ENCODE peak calls at places on chromosomes 12 and 14, in eight cellular contexts. One of them, this sample, is unnamed. For H3K36me3, the result is how much of the 10 kb centered on the place peaks cover.

GRCh38 chr12:58809064-58809607 is 111.2 kb downstream of the LRIG3 start:
- DNase-seq in kidney epithelial cell: no peak
- DNase-seq in upper lobe of left lung: no peak
- DNase-seq in WERI-Rb-1: no peak
- DNase-seq in uterus: no peak
- DNase-seq in bronchial epithelial cell: no peak
- DNase-seq in upper lobe of right lung: no peak
- DNase-seq in CD8-positive, alpha-beta T cell: no peak
- DNase-seq in this sample: no peak

GRCh38 chr14:99267871-99268775 is 3.9 kb downstream of the BCL11B start:
- DNase-seq in kidney epithelial cell: no peak
- DNase-seq in upper lobe of left lung: no peak
- DNase-seq in WERI-Rb-1: no peak
- DNase-seq in uterus: no peak
- DNase-seq in bronchial epithelial cell: no peak
- DNase-seq in upper lobe of right lung: no peak
- DNase-seq in CD8-positive, alpha-beta T cell: peak
- DNase-seq in this sample: no peak

GRCh38 chr12:50066402-50066801 is 9.0 kb downstream of the ASIC1 start:
- DNase-seq in kidney epithelial cell: peak
- DNase-seq in upper lobe of left lung: no peak
- DNase-seq in WERI-Rb-1: no peak
- DNase-seq in uterus: no peak
- DNase-seq in bronchial epithelial cell: peak
- DNase-seq in upper lobe of right lung: no peak
- DNase-seq in CD8-positive, alpha-beta T cell: no peak
- DNase-seq in this sample: no peak

GRCh38 chr12:89709994-89710872 is 1.6 kb upstream of the ATP2B1 start:
- DNase-seq in kidney epithelial cell: no peak
- DNase-seq in upper lobe of left lung: peak
- DNase-seq in WERI-Rb-1: peak
- DNase-seq in uterus: peak
- DNase-seq in bronchial epithelial cell: peak
- DNase-seq in upper lobe of right lung: peak
- DNase-seq in CD8-positive, alpha-beta T cell: no peak
- DNase-seq in this sample: no peak

GRCh38 chr14:27573018-27573417 is 975.2 kb upstream of the NOVA1 start:
- DNase-seq in kidney epithelial cell: no peak
- DNase-seq in upper lobe of left lung: no peak
- DNase-seq in WERI-Rb-1: no peak
- DNase-seq in uterus: no peak
- DNase-seq in bronchial epithelial cell: no peak
- DNase-seq in upper lobe of right lung: no peak
- DNase-seq in CD8-positive, alpha-beta T cell: no peak
- DNase-seq in this sample: no peak

GRCh38 chr14:89723930-89724915 is 230.3 kb downstream of the EFCAB11 start:
- DNase-seq in kidney epithelial cell: no peak
- DNase-seq in upper lobe of left lung: no peak
- DNase-seq in WERI-Rb-1: no peak
- DNase-seq in uterus: no peak
- DNase-seq in bronchial epithelial cell: no peak
- DNase-seq in upper lobe of right lung: no peak
- DNase-seq in CD8-positive, alpha-beta T cell: no peak
- DNase-seq in this sample: no peak

GRCh38 chr12:131003676-131004075 is 50.0 kb downstream of the ADGRD1 start:
- DNase-seq in kidney epithelial cell: no peak
- DNase-seq in upper lobe of left lung: no peak
- DNase-seq in WERI-Rb-1: no peak
- DNase-seq in uterus: no peak
- DNase-seq in bronchial epithelial cell: no peak
- DNase-seq in upper lobe of right lung: no peak
- DNase-seq in CD8-positive, alpha-beta T cell: no peak
- DNase-seq in this sample: no peak

GRCh38 chr14:75504411-75504810 is 17.9 kb upstream of the BATF start:
- DNase-seq in kidney epithelial cell: no peak
- DNase-seq in upper lobe of left lung: no peak
- DNase-seq in WERI-Rb-1: no peak
- DNase-seq in uterus: no peak
- DNase-seq in bronchial epithelial cell: no peak
- DNase-seq in upper lobe of right lung: no peak
- DNase-seq in CD8-positive, alpha-beta T cell: no peak
- DNase-seq in this sample: no peak

GRCh38 chr12:10136637-10137205 is 6.7 kb upstream of the CLEC7A start:
- DNase-seq in kidney epithelial cell: no peak
- DNase-seq in upper lobe of left lung: no peak
- DNase-seq in WERI-Rb-1: no peak
- DNase-seq in uterus: no peak
- DNase-seq in bronchial epithelial cell: no peak
- DNase-seq in upper lobe of right lung: no peak
- DNase-seq in CD8-positive, alpha-beta T cell: no peak
- DNase-seq in this sample: no peak

GRCh38 chr14:100468557-100468956 is 118.7 kb downstream of the BEGAIN start:
- DNase-seq in kidney epithelial cell: no peak
- DNase-seq in upper lobe of left lung: no peak
- DNase-seq in WERI-Rb-1: no peak
- DNase-seq in uterus: no peak
- DNase-seq in bronchial epithelial cell: no peak
- DNase-seq in upper lobe of right lung: no peak
- DNase-seq in CD8-positive, alpha-beta T cell: no peak
- DNase-seq in this sample: no peak

GRCh38 chr12:116456307-116456641 is 102.9 kb upstream of the MAP1LC3B2 start:
- DNase-seq in kidney epithelial cell: no peak
- DNase-seq in upper lobe of left lung: no peak
- DNase-seq in WERI-Rb-1: no peak
- DNase-seq in uterus: no peak
- DNase-seq in bronchial epithelial cell: no peak
- DNase-seq in upper lobe of right lung: no peak
- DNase-seq in CD8-positive, alpha-beta T cell: no peak
- DNase-seq in this sample: no peak
- H3K4me3 ChIP-seq in kidney epithelial cell: no peak
- H3K4me3 ChIP-seq in upper lobe of left lung: peak
- H3K4me3 ChIP-seq in WERI-Rb-1: no peak
- H3K4me3 ChIP-seq in uterus: no peak
- H3K4me3 ChIP-seq in bronchial epithelial cell: no peak
- H3K4me3 ChIP-seq in upper lobe of right lung: no peak
- H3K4me3 ChIP-seq in CD8-positive, alpha-beta T cell: no peak
- H3K4me3 ChIP-seq in this sample: no peak

GRCh38 chr14:22533057-22533704 is 55.8 kb downstream of the DAD1 start:
- DNase-seq in kidney epithelial cell: no peak
- DNase-seq in upper lobe of left lung: no peak
- DNase-seq in WERI-Rb-1: no peak
- DNase-seq in uterus: no peak
- DNase-seq in bronchial epithelial cell: no peak
- DNase-seq in upper lobe of right lung: no peak
- DNase-seq in CD8-positive, alpha-beta T cell: no peak
- DNase-seq in this sample: no peak

GRCh38 chr14:22533739-22534359 is 55.2 kb downstream of the DAD1 start:
- DNase-seq in kidney epithelial cell: no peak
- DNase-seq in upper lobe of left lung: no peak
- DNase-seq in WERI-Rb-1: no peak
- DNase-seq in uterus: no peak
- DNase-seq in bronchial epithelial cell: no peak
- DNase-seq in upper lobe of right lung: no peak
- DNase-seq in CD8-positive, alpha-beta T cell: no peak
- DNase-seq in this sample: no peak

GRCh38 chr14:22532345-22533056 is 56.5 kb downstream of the DAD1 start:
- DNase-seq in kidney epithelial cell: no peak
- DNase-seq in upper lobe of left lung: no peak
- DNase-seq in WERI-Rb-1: no peak
- DNase-seq in uterus: no peak
- DNase-seq in bronchial epithelial cell: no peak
- DNase-seq in upper lobe of right lung: no peak
- DNase-seq in CD8-positive, alpha-beta T cell: no peak
- DNase-seq in this sample: no peak

GRCh38 chr14:22530101-22530500 is 58.9 kb downstream of the DAD1 start:
- DNase-seq in kidney epithelial cell: no peak
- DNase-seq in upper lobe of left lung: no peak
- DNase-seq in WERI-Rb-1: peak
- DNase-seq in uterus: no peak
- DNase-seq in bronchial epithelial cell: no peak
- DNase-seq in upper lobe of right lung: no peak
- DNase-seq in CD8-positive, alpha-beta T cell: no peak
- DNase-seq in this sample: no peak

GRCh38 chr14:22531451-22532344 is 57.3 kb downstream of the DAD1 start:
- DNase-seq in kidney epithelial cell: no peak
- DNase-seq in upper lobe of left lung: no peak
- DNase-seq in WERI-Rb-1: no peak
- DNase-seq in uterus: no peak
- DNase-seq in bronchial epithelial cell: no peak
- DNase-seq in upper lobe of right lung: no peak
- DNase-seq in CD8-positive, alpha-beta T cell: no peak
- DNase-seq in this sample: peak
- TF ChIP-seq CTCF in kidney epithelial cell: no peak
- TF ChIP-seq CTCF in upper lobe of left lung: no peak
- TF ChIP-seq CTCF in WERI-Rb-1: no peak
- TF ChIP-seq CTCF in uterus: no peak
- TF ChIP-seq CTCF in bronchial epithelial cell: no peak
- TF ChIP-seq CTCF in upper lobe of right lung: no peak
- TF ChIP-seq CTCF in CD8-positive, alpha-beta T cell: no peak
- TF ChIP-seq CTCF in this sample: no peak

GRCh38 chr12:125079943-125080645 is 14.9 kb downstream of the AACS start:
- DNase-seq in kidney epithelial cell: no peak
- DNase-seq in upper lobe of left lung: peak
- DNase-seq in WERI-Rb-1: no peak
- DNase-seq in uterus: no peak
- DNase-seq in bronchial epithelial cell: peak
- DNase-seq in upper lobe of right lung: peak
- DNase-seq in CD8-positive, alpha-beta T cell: no peak
- DNase-seq in this sample: no peak

GRCh38 chr12:125089083-125089482 is 23.8 kb downstream of the AACS start:
- DNase-seq in kidney epithelial cell: no peak
- DNase-seq in upper lobe of left lung: no peak
- DNase-seq in WERI-Rb-1: no peak
- DNase-seq in uterus: no peak
- DNase-seq in bronchial epithelial cell: no peak
- DNase-seq in upper lobe of right lung: no peak
- DNase-seq in CD8-positive, alpha-beta T cell: no peak
- DNase-seq in this sample: no peak

GRCh38 chr12:125079084-125079483 is 13.8 kb downstream of the AACS start:
- DNase-seq in kidney epithelial cell: no peak
- DNase-seq in upper lobe of left lung: no peak
- DNase-seq in WERI-Rb-1: no peak
- DNase-seq in uterus: no peak
- DNase-seq in bronchial epithelial cell: no peak
- DNase-seq in upper lobe of right lung: no peak
- DNase-seq in CD8-positive, alpha-beta T cell: no peak
- DNase-seq in this sample: no peak

GRCh38 chr12:125081427-125081826 is 16.2 kb downstream of the AACS start:
- DNase-seq in kidney epithelial cell: no peak
- DNase-seq in upper lobe of left lung: no peak
- DNase-seq in WERI-Rb-1: peak
- DNase-seq in uterus: no peak
- DNase-seq in bronchial epithelial cell: peak
- DNase-seq in upper lobe of right lung: no peak
- DNase-seq in CD8-positive, alpha-beta T cell: no peak
- DNase-seq in this sample: no peak

DNA sequence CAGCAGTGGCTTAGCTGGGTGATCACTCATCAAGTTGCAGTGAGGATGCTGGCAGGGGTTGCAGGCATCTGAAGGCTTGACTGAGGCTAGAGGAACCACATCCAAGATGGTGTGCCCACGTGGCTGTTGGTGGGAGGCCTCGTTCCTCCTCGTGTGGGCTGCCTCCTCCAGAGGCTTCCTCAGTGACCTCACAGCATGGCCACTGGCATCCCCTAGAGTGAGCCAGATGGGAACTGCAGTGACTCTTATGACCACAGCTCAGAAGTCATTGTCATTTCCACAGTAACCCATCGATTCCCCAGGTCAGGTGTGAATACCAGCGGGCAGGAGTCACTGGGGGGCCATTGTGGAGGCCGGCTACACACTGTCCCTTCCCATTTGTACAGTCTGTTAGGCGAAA is 17.9 kb downstream of the AACS start:
- DNase-seq in kidney epithelial cell: no peak
- DNase-seq in upper lobe of left lung: no peak
- DNase-seq in WERI-Rb-1: no peak
- DNase-seq in uterus: no peak
- DNase-seq in bronchial epithelial cell: no peak
- DNase-seq in upper lobe of right lung: no peak
- DNase-seq in CD8-positive, alpha-beta T cell: no peak
- DNase-seq in this sample: no peak
- H3K36me3 ChIP-seq in kidney epithelial cell: under half
- H3K36me3 ChIP-seq in upper lobe of left lung: half or more
- H3K36me3 ChIP-seq in WERI-Rb-1: half or more
- H3K36me3 ChIP-seq in uterus: under half
- H3K36me3 ChIP-seq in bronchial epithelial cell: under half
- H3K36me3 ChIP-seq in upper lobe of right lung: under half
- H3K36me3 ChIP-seq in CD8-positive, alpha-beta T cell: under half
- H3K36me3 ChIP-seq in this sample: under half

GRCh38 chr12:4449862-4450222 is 4.2 kb upstream of the FGF6 start:
- DNase-seq in kidney epithelial cell: no peak
- DNase-seq in upper lobe of left lung: no peak
- DNase-seq in WERI-Rb-1: no peak
- DNase-seq in uterus: no peak
- DNase-seq in bronchial epithelial cell: peak
- DNase-seq in upper lobe of right lung: no peak
- DNase-seq in CD8-positive, alpha-beta T cell: no peak
- DNase-seq in this sample: no peak
- H3K4me3 ChIP-seq in kidney epithelial cell: no peak
- H3K4me3 ChIP-seq in upper lobe of left lung: no peak
- H3K4me3 ChIP-seq in WERI-Rb-1: no peak
- H3K4me3 ChIP-seq in uterus: no peak
- H3K4me3 ChIP-seq in bronchial epithelial cell: no peak
- H3K4me3 ChIP-seq in upper lobe of right lung: no peak
- H3K4me3 ChIP-seq in CD8-positive, alpha-beta T cell: no peak
- H3K4me3 ChIP-seq in this sample: no peak

This sample was measured in GM06990.